ENCODE peak calls at places on chromosomes 5 and 9, in five cellular contexts. Q is gastrocnemius medialis, L is left ventricle myocardium inferior, X is pancreas, D is tibial artery. P is an unnamed sample.
A peak's percentile ranks its signal among the peaks of the same experiment; 100 is the strongest.

GRCh38 chr5:172671091-172671490 is 30.0 kb downstream of the NEURL1B start:
- DNase-seq in Q (no peak), L (no peak), X (no peak), D (no peak), P (no peak)

GRCh38 chr5:33010851-33011250 is 299.7 kb downstream of the NPR3 start:
- DNase-seq in Q (no peak), L (no peak), X (no peak), D (no peak), P (no peak)

GRCh38 chr9:35909687-35910612 is 660 bp downstream of the SPAAR start:
- DNase-seq in Q (peak; percentile 54), L (peak; percentile 67), X (no peak), D (no peak), P (peak; percentile 68)

GRCh38 chr5:66828046-66828550 is 231.9 kb downstream of the MAST4 start:
- DNase-seq in Q (no peak), L (no peak), X (no peak), D (no peak), P (no peak)

GRCh38 chr5:64939772-64940510 is 171.2 kb downstream of the CWC27 start:
- DNase-seq in Q (no peak), L (peak; percentile 12), X (no peak), D (peak; percentile 21), P (peak; percentile 38)

GRCh38 chr5:15790446-15791005 is 290.5 kb downstream of the FBXL7 start:
- DNase-seq in Q (no peak), L (no peak), X (no peak), D (no peak), P (no peak)

GRCh38 chr5:170257370-170257769 is 24.6 kb downstream of the C5orf58 start:
- DNase-seq in Q (no peak), L (no peak), X (no peak), D (no peak), P (no peak)

GRCh38 chr5:39730011-39730410 is 305.2 kb upstream of the DAB2 start:
- DNase-seq in Q (no peak), L (no peak), X (no peak), D (no peak), P (no peak)

GRCh38 chr5:131274341-131275063 is 10.6 kb downstream of the CDC42SE2 start:
- DNase-seq in Q (no peak), L (no peak), X (no peak), D (no peak), P (no peak)

GRCh38 chr9:88197781-88198345 is 59.6 kb upstream of the SPATA31C2 start:
- DNase-seq in Q (no peak), L (no peak), X (no peak), D (no peak), P (no peak)

GRCh38 chr5:109706065-109706464 is 16.3 kb downstream of the MAN2A1 start:
- DNase-seq in Q (no peak), L (no peak), X (no peak), D (no peak), P (no peak)

GRCh38 chr9:917730-918129 is 58.7 kb upstream of the DMRT3 start:
- DNase-seq in Q (no peak), L (no peak), X (no peak), D (no peak), P (no peak)

GRCh38 chr5:132190161-132190817 is 37.4 kb downstream of the P4HA2 start:
- DNase-seq in Q (no peak), L (no peak), X (no peak), D (no peak), P (no peak)

GRCh38 chr9:115202960-115203751 is 85.2 kb upstream of the TNC start:
- DNase-seq in Q (no peak), L (peak; percentile 28), X (no peak), D (no peak), P (no peak)

GRCh38 chr5:139306628-139307379 is 13.3 kb downstream of the MATR3 start:
- DNase-seq in Q (no peak), L (no peak), X (no peak), D (no peak), P (no peak)

DNA sequence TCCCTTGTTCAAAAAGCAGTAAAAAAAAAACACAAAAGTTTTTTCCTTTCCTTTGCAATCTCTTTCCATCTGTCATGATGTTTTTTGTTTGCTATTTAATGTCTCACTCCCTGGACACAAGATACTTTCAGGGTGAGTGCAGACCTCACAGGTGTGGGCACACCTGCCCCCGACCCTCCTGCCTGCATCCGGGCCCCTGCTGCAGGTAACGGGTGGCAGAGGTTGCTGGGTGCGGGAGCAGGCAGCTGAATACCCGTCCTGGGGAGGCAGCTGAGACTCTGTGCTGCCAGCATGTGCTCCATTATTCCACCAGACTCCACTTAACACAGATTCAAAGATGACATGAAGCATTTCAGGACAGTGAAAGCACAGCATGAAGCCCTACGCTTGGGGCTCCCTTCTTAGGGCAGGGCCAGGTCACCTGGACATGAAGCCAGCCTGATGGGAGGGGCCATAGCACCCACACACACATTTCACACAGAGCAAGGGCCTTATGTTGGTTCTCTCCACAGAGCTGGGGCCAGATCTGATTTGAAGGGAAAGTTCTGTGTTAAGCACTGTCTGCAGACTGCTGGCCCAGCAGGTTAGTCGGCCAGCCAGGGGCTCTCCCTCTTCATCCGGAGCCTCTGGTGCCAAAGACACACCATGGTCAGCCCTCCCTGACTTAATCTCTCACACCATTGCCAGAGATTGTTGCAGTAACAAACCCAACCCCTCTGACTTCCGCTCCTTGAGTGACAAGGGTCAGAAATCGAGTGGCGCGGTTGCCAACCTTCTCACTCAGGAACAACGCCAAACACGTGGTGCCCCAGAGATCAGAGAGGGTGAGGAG is 13.0 kb downstream of the NEK6 start:
- DNase-seq in Q (peak; percentile 40), L (no peak), X (peak; percentile 84), D (peak; percentile 70), P (peak; percentile 56)
- H3K27ac ChIP-seq in Q (no peak overlapping the region), L (peak overlapping the region; percentile 32), X (peak overlapping the region; percentile 66), D (peak overlapping the region; percentile 87), P (peak overlapping the region; percentile 2)

GRCh38 chr5:122077451-122078115 is 476 bp downstream of the LOX start:
- DNase-seq in Q (no peak), L (no peak), X (peak; percentile 21), D (no peak), P (peak; percentile 54)

GRCh38 chr5:122076023-122076422 is 2.0 kb downstream of the LOX start:
- DNase-seq in Q (no peak), L (no peak), X (no peak), D (no peak), P (no peak)

GRCh38 chr5:122073864-122074263 is 4.2 kb downstream of the LOX start:
- DNase-seq in Q (no peak), L (no peak), X (no peak), D (no peak), P (no peak)

GRCh38 chr5:122078116-122078865 is at the start of gene LOX:
- DNase-seq in Q (peak; percentile 71), L (peak; percentile 71), X (peak; percentile 36), D (peak; percentile 91), P (peak; percentile 87)

GRCh38 chr5:122076669-122077450 is 1.2 kb downstream of the LOX start:
- DNase-seq in Q (peak; percentile 34), L (peak; percentile 71), X (peak; percentile 77), D (peak; percentile 88), P (peak; percentile 81)
- H3K4me3 ChIP-seq in Q (peak overlapping the region; percentile 49), L (peak overlapping the region; percentile 75), X (peak overlapping the region; percentile 41), D (peak overlapping the region; percentile 74), P (peak overlapping the region; percentile 72)

DNA sequence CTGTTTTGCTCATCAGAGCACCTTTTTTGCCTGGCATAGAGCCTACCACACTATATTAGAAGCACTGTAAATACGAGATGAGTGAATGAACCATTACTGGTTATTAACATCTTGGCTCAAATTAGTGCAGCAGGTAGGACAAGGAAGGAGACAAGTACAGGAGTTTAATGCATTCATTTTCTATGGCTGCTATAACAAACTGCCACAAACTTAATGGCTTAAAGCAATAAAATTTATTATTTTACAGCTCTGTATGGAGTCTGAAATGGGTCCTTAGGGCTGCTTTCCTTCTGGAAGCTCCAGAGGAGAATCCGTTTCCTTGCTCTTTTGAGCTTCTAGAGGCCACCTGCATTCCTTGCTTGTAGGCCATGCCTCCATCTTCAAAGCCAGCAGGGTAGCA is 59.1 kb downstream of the PDE6A start:
- DNase-seq in Q (no peak), L (no peak), X (no peak), D (no peak), P (no peak)
- H3K27ac ChIP-seq in Q (no peak overlapping the region), L (no peak overlapping the region), X (no peak overlapping the region), D (no peak overlapping the region), P (no peak overlapping the region)

GRCh38 chr5:141513627-141514329 is 24.9 kb downstream of the PCDHGC5 start:
- DNase-seq in Q (peak; percentile 91), L (peak; percentile 82), X (peak; percentile 60), D (peak; percentile 87), P (peak; percentile 84)
- H3K4me3 ChIP-seq in Q (peak overlapping the region; percentile 55), L (peak overlapping the region; percentile 69), X (peak overlapping the region; percentile 49), D (peak overlapping the region; percentile 71), P (peak overlapping the region; percentile 61)